ENCODE peak calls at places on chromosomes 3 and 15, in five cellular contexts. S, H, C, V and T are unnamed samples.

GRCh38 chr3:68972358-68972979 is 40.1 kb upstream of the TAFA4 start:
- DNase-seq in C (peak; percentile 67), S (peak; percentile 63), V (no peak), H (peak; percentile 46), T (peak; percentile 17)

GRCh38 chr3:167913218-167913902 is 177.8 kb downstream of the SERPINI1 start:
- DNase-seq in C (no peak), V (no peak), H (peak; percentile 10), S (no peak), T (no peak)

GRCh38 chr15:78915341-78916087 is 29.3 kb downstream of the CTSH start:
- DNase-seq in H (peak; percentile 93), S (no peak), C (peak; percentile 82), V (no peak), T (peak; percentile 37)

GRCh38 chr15:44490628-44491027 is 46.3 kb upstream of the EIF3J start:
- DNase-seq in H (no peak), V (no peak), S (no peak), C (no peak), T (no peak)

GRCh38 chr15:51775967-51776816 is 24.8 kb downstream of the TMOD2 start:
- DNase-seq in V (no peak), S (peak; percentile 58), C (no peak), H (peak; percentile 59), T (peak; percentile 48)

GRCh38 chr3:100710355-100711198 is 1.3 kb downstream of the TFG start:
- DNase-seq in S (peak; percentile 58), H (peak; percentile 73), C (no peak), V (no peak), T (peak; percentile 77)

GRCh38 chr3:172138792-172139507 is 99.6 kb downstream of the FNDC3B start:
- DNase-seq in C (peak; percentile 79), H (peak; percentile 84), S (peak; percentile 70), V (no peak), T (peak; percentile 66)

GRCh38 chr15:76803049-76803571 is 102.0 kb downstream of the SCAPER start:
- DNase-seq in V (no peak), S (no peak), H (no peak), C (no peak), T (no peak)

GRCh38 chr3:148203263-148204010 is 494.3 kb upstream of the AGTR1 start:
- DNase-seq in H (no peak), C (no peak), S (no peak), V (no peak), T (no peak)

GRCh38 chr3:69212411-69213160 is 90.2 kb upstream of the LMOD3 start:
- DNase-seq in S (peak; percentile 63), C (no peak), H (peak; percentile 41), V (no peak), T (no peak)

GRCh38 chr3:185753354-185753753 is 71.5 kb downstream of the IGF2BP2 start:
- DNase-seq in S (no peak), C (no peak), V (no peak), H (no peak), T (no peak)

GRCh38 chr15:51223771-51224229 is 114.6 kb downstream of the CYP19A1 start:
- DNase-seq in C (no peak), S (no peak), V (no peak), H (peak; percentile 65), T (no peak)

GRCh38 chr3:39473452-39474125 is 6.1 kb downstream of the MOBP start:
- DNase-seq in V (no peak), C (no peak), S (no peak), H (no peak), T (no peak)

GRCh38 chr3:123026551-123027291 is 842 bp downstream of the SEMA5B start:
- DNase-seq in S (no peak), H (no peak), C (peak; percentile 67), V (peak; percentile 80), T (peak; percentile 28)

GRCh38 chr3:119322021-119322522 is 27.9 kb downstream of the ARHGAP31 start:
- DNase-seq in H (no peak), S (no peak), V (no peak), C (no peak), T (no peak)

GRCh38 chr3:118801899-118802298 is 232.7 kb downstream of the IGSF11 start:
- DNase-seq in S (no peak), C (no peak), V (no peak), H (no peak), T (no peak)

GRCh38 chr3:15164356-15164755 is 41.7 kb upstream of the CAPN7 start:
- DNase-seq in C (no peak), V (no peak), H (no peak), S (no peak), T (no peak)
- TF ChIP-seq POLR2AphosphoS5 in C (no peak), V (no peak), H (no peak), S (no peak), T (no peak)

DNA sequence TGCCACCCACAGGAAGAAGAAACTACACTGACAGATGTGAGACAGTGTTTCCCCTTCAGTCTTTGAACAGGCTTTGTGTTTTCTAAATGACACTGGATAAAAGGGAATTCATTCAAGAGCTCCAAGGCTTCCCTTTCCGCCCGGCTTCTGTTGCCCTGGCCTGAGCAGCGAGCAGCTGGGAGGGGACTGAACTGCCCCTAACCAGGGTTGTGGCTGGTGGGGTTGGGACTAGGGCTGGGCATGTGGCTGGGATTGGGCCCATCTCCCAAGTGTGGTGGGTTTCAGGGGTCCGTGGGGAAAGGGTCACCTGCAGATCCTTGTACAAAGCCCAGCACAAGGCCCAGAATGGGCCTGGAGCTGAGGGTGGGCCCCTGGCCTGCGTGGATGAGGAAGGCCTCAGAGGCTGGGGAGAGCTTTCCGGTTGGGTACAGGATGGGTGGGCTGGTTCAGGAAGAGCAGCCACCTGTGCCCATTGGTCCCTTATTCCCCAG is 10.4 kb downstream of the VILL start:
- DNase-seq in C (peak; percentile 64), S (no peak), V (peak; percentile 76), H (no peak), T (no peak)
- TF ChIP-seq POLR2AphosphoS5 in C (no peak), S (no peak), V (no peak), H (no peak), T (no peak)

DNA sequence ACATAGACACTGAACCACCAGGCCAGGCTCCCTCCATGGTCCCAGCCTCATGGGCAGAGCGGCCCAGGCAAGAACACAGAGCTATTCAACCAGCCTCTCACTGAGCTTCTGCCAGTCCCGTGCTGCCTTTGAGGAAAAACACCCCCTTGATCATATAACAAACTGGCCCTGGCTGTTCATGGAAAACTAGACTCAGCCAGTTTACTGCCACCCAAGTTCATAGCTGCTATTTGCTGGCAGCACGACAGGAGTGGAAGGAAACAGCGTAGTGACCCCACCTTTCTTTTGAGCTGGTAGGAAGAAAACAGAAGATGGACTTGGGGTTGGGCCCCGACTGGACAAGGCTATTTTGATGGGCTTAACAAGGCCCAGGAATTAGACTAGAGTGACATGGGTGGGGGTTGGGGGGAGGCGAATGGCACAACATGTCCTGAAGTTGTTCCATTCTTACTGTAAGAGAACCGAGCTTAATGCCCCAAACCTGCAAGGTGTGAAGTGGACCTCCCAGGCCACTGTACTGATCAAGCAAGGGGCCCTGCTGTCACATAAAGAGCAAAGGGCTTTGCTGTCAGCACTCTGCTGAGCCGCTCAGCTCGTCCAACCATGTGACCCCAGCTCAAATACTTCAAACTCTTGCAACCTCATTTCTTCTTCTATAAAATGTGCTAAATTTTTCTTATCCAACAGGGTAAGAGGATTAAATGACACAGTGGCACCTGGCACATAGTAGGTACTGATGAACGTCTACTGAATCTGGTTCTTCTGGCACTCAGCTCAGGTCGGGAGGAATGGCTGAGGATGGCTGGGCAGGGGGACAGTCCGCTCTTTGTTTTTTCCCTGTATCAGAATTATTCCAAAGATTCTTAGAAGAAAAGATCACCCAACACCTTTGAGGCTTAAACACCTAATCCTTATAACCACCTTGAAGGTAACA is 1.5 kb downstream of the FBXL22 start:
- DNase-seq in S (peak; percentile 32), H (no peak), V (no peak), C (peak; percentile 89), T (peak; percentile 79)
- TF ChIP-seq POLR2AphosphoS5 in S (no peak), H (no peak), V (no peak), C (peak; percentile 45), T (peak; percentile 42)

GRCh38 chr3:67624078-67624477 is 30.3 kb downstream of the SUCLG2 start:
- DNase-seq in S (no peak), C (no peak), H (no peak), V (no peak), T (no peak)

GRCh38 chr3:67622652-67623051 is 31.8 kb downstream of the SUCLG2 start:
- DNase-seq in V (no peak), H (no peak), S (no peak), C (no peak), T (no peak)

GRCh38 chr3:67617518-67617917 is 36.9 kb downstream of the SUCLG2 start:
- DNase-seq in H (no peak), V (no peak), S (no peak), C (no peak), T (no peak)

GRCh38 chr3:67619966-67620365 is 34.4 kb downstream of the SUCLG2 start:
- DNase-seq in H (no peak), C (no peak), V (no peak), S (no peak), T (no peak)

GRCh38 chr3:67620869-67621268 is 33.5 kb downstream of the SUCLG2 start:
- DNase-seq in C (no peak), S (no peak), V (no peak), H (no peak), T (no peak)
- TF ChIP-seq POLR2AphosphoS5 in C (no peak), S (no peak), V (no peak), H (no peak), T (no peak)

GRCh38 chr15:80697316-80697715 is 2.2 kb downstream of the ABHD17C start:
- DNase-seq in V (no peak), C (no peak), S (no peak), H (no peak), T (peak; percentile 41)
- TF ChIP-seq POLR2AphosphoS5 in V (no peak), C (no peak), S (no peak), H (no peak), T (peak; percentile 92)

GRCh38 chr15:41894791-41895463 is 1.1 kb upstream of the SPTBN5 start:
- DNase-seq in H (peak; percentile 49), V (peak; percentile 96), S (peak; percentile 35), C (peak; percentile 87), T (peak; percentile 68)
- TF ChIP-seq POLR2AphosphoS5 in H (no peak), V (peak; percentile 87), S (no peak), C (no peak), T (no peak)

GRCh38 chr3:88112329-88112728 is 37.4 kb upstream of the C3orf38 start:
- DNase-seq in C (no peak), S (no peak), V (no peak), H (no peak), T (no peak)
- TF ChIP-seq POLR2AphosphoS5 in C (no peak), S (no peak), V (no peak), H (no peak), T (no peak)

GRCh38 chr15:25455244-25455643 is 16.4 kb upstream of the UBE3A start:
- DNase-seq in H (no peak), C (no peak), S (no peak), V (no peak), T (no peak)

GRCh38 chr15:25456196-25456595 is 17.4 kb upstream of the UBE3A start:
- DNase-seq in C (no peak), S (no peak), V (no peak), H (no peak), T (no peak)

GRCh38 chr15:25450163-25450562 is 11.3 kb upstream of the UBE3A start:
- DNase-seq in V (no peak), S (no peak), C (no peak), H (no peak), T (no peak)

GRCh38 chr15:25451501-25451900 is 12.7 kb upstream of the UBE3A start:
- DNase-seq in S (no peak), C (no peak), V (no peak), H (no peak), T (no peak)
- TF ChIP-seq POLR2AphosphoS5 in S (no peak), C (no peak), V (no peak), H (no peak), T (no peak)